ENCODE peak calls at places on chromosomes 11 and 22, in four cellular contexts. F is astrocyte of the spinal cord, V is tibial nerve, N is tibial artery. X is an unnamed sample.

GRCh38 chr11:61793084-61793828 is 545 bp downstream of the FEN1 start:
- DNase-seq in V (no peak), F (no peak), N (no peak), X (no peak)

GRCh38 chr11:2857918-2858317 is 27.7 kb downstream of the CDKN1C start:
- DNase-seq in N (no peak), F (no peak), V (no peak), X (no peak)

GRCh38 chr22:46066691-46067090 is 83.6 kb upstream of the PPARA start:
- DNase-seq in F (peak), V (peak), N (peak), X (no peak)

GRCh38 chr11:32752001-32752400 is 42.5 kb downstream of the CCDC73 start:
- DNase-seq in F (no peak), V (no peak), N (no peak), X (no peak)

GRCh38 chr11:62816567-62816966 is 11.3 kb upstream of the NXF1 start:
- DNase-seq in N (no peak), V (no peak), F (no peak), X (no peak)

GRCh38 chr22:39996732-39997131 is 2.0 kb downstream of the FAM83F start:
- DNase-seq in V (no peak), F (no peak), N (no peak), X (no peak)

GRCh38 chr11:1870721-1871466 is 18.0 kb downstream of the LSP1 start:
- DNase-seq in V (no peak), F (no peak), N (no peak), X (no peak)

GRCh38 chr11:26285593-26285992 is 46.3 kb upstream of the ANO3 start:
- DNase-seq in F (no peak), N (no peak), V (no peak), X (no peak)

GRCh38 chr11:128761339-128761738 is 67.5 kb downstream of the FLI1 start:
- DNase-seq in F (no peak), N (no peak), V (no peak), X (no peak)

GRCh38 chr22:27252282-27253049 is 549.1 kb downstream of the MN1 start:
- DNase-seq in V (no peak), F (peak), N (peak), X (peak)

GRCh38 chr11:108431997-108432396 is 35.3 kb downstream of the C11orf65 start:
- DNase-seq in V (no peak), F (no peak), N (no peak), X (no peak)

GRCh38 chr11:112113539-112114457 is 27.1 kb downstream of the SDHD start:
- DNase-seq in N (no peak), V (no peak), F (peak), X (peak)

GRCh38 chr11:33500865-33501479 is 199.7 kb downstream of the C11orf91 start:
- DNase-seq in F (peak), N (no peak), V (no peak), X (no peak)

GRCh38 chr11:38315151-38315550 is 1717.1 kb upstream of the RAG2 start:
- DNase-seq in N (no peak), V (no peak), F (peak), X (no peak)

GRCh38 chr11:19605500-19606371 is 106.9 kb upstream of the NAV2 start:
- DNase-seq in N (peak), V (no peak), F (peak), X (peak)

DNA sequence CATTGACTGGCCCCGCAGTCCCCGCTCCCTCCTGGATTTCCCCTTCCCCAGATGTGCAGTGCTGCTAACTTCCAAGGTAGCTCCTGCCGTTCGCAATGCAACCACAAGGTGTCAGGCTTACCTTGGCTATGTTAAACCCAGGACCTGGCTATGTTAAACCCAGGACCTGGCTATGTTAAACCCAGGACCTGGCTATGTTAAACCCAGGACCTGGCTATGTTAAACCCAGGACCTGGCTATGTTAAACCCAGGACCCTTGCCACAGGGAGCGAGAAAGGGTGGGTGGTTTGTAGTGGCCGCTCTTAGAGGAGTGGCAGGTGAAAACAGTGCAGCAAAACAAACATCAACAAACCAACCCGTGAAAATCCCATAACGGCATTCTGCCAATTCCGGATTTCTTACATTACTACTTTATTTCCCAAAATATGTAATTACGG is 2.9 kb upstream of the ADAMTS8 start:
- DNase-seq in V (peak), N (peak), F (peak), X (no peak)
- H3K4me3 ChIP-seq in V (no peak), N (no peak), F (no peak), X (no peak)

GRCh38 chr11:116930177-116930576 is 92.8 kb upstream of the APOA1 start:
- DNase-seq in N (no peak), F (peak), V (no peak), X (no peak)

GRCh38 chr11:116927163-116927772 is 89.8 kb upstream of the APOA1 start:
- DNase-seq in F (no peak), N (no peak), V (no peak), X (no peak)

GRCh38 chr11:116929393-116930090 is 92.1 kb upstream of the APOA1 start:
- DNase-seq in V (no peak), F (no peak), N (no peak), X (no peak)

GRCh38 chr11:116928845-116929244 is 91.4 kb upstream of the APOA1 start:
- DNase-seq in F (no peak), N (no peak), V (no peak), X (no peak)

DNA sequence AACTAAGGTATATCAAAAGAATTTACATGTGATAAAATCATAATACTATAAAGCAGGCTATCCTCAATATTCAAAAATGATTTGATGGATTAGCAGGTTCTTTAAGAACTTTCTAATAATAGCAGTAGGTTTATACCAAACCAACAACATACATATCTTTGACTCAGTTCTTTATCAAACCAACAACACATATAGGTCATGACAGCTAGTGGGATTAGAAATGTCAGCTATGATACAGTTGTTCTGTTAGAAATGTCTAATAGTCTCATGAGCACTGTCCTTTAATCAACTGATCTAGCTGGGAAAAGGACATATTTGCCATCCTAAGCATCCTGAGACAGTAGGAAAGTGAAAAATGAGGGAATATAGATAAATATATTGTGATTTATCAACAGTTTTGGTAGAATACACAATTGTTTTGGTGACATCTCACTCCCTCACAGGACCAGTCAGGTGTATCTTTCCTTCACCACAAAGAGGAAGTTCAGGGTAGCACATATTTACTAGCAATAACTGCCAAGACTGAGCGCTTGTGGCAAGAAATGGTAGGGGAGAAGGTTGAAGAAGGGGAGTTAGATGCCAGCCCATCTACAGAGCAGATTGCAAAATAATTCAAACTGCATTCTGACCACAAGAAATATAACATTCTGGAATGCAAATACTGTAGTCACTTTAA is 90.8 kb upstream of the APOA1 start:
- DNase-seq in V (no peak), N (no peak), F (no peak), X (no peak)
- H3K4me3 ChIP-seq in V (no peak), N (no peak), F (no peak), X (no peak)

GRCh38 chr11:78797559-78797958 is 222.9 kb upstream of the NARS2 start:
- DNase-seq in V (no peak), N (no peak), F (no peak), X (no peak)
- H3K4me3 ChIP-seq in V (no peak), N (no peak), F (no peak), X (no peak)

GRCh38 chr11:86194998-86195397 is 49.6 kb upstream of the EED start:
- DNase-seq in F (no peak), N (no peak), V (no peak), X (no peak)

GRCh38 chr11:86196291-86196690 is 48.3 kb upstream of the EED start:
- DNase-seq in N (no peak), F (no peak), V (no peak), X (no peak)

GRCh38 chr11:86191874-86192273 is 52.7 kb upstream of the EED start:
- DNase-seq in F (no peak), V (no peak), N (no peak), X (no peak)

GRCh38 chr11:86192858-86193257 is 51.7 kb upstream of the EED start:
- DNase-seq in V (no peak), F (no peak), N (no peak), X (no peak)

GRCh38 chr11:86193297-86194095 is 51.1 kb upstream of the EED start:
- DNase-seq in V (peak), N (peak), F (peak), X (peak)
- H3K4me3 ChIP-seq in V (no peak), N (peak), F (no peak), X (peak)

GRCh38 chr11:65894034-65894591 is 3.6 kb downstream of the CCDC85B start:
- DNase-seq in N (no peak), F (no peak), V (no peak), X (no peak)
- H3K4me3 ChIP-seq in N (no peak), F (no peak), V (no peak), X (no peak)

GRCh38 chr11:94785509-94785908 is 17.4 kb downstream of the AMOTL1 start:
- DNase-seq in F (no peak), N (no peak), V (no peak), X (no peak)

GRCh38 chr11:94790771-94791180 is 22.6 kb downstream of the AMOTL1 start:
- DNase-seq in F (peak), V (no peak), N (no peak), X (no peak)

GRCh38 chr11:94786264-94787126 is 18.3 kb downstream of the AMOTL1 start:
- DNase-seq in N (no peak), V (no peak), F (peak), X (no peak)

GRCh38 chr11:94787798-94788197 is 19.6 kb downstream of the AMOTL1 start:
- DNase-seq in F (no peak), N (no peak), V (no peak), X (no peak)

GRCh38 chr11:94788396-94788795 is 20.2 kb downstream of the AMOTL1 start:
- DNase-seq in V (no peak), N (no peak), F (no peak), X (no peak)
- H3K4me3 ChIP-seq in V (no peak), N (no peak), F (no peak), X (no peak)

GRCh38 chr11:96211433-96211832 is 131.6 kb downstream of the MAML2 start:
- DNase-seq in N (no peak), V (no peak), F (no peak), X (no peak)
- H3K4me3 ChIP-seq in N (no peak), V (no peak), F (no peak), X (no peak)

DNA sequence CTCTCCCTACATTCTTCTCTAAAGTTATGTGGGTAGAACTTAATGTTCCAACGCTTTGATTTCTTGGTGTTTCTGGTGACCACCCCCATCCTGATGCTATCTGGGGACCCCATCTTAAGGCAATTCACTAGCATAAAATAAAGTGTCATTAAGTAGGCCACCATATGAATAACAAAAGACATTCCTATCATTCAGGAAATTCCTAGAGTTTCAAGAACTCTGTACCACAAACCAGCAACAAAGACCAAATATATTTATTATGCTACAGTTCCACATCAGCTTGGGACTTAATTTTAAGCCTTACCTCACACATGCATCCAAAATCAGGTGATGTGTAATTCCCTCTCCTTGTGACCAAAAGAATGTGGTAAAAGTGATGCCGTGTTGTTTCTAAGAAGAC is 254.6 kb upstream of the LRRC4C start:
- DNase-seq in F (peak), V (no peak), N (no peak), X (no peak)
- H3K4me3 ChIP-seq in F (no peak), V (no peak), N (no peak), X (no peak)

X was measured in skeletal muscle cell.